ENCODE peak calls at places on chromosomes 13 and 19, in four cellular contexts. R is H9, P is A549, K is uterus. T is an unnamed sample.

GRCh38 chr19:39398297-39398864 is 7.2 kb downstream of the MED29 start:
- DNase-seq in P (peak), K (peak), R (no peak), T (no peak)

GRCh38 chr19:44747739-44748425 is 626 bp upstream of the BCL3 start:
- DNase-seq in R (peak), K (peak), P (peak), T (no peak)

GRCh38 chr19:40542197-40542859 is 34.3 kb upstream of the SHKBP1 start:
- DNase-seq in R (no peak), P (no peak), K (peak), T (no peak)

GRCh38 chr19:8451885-8452284 is 7.1 kb downstream of the HNRNPM start:
- DNase-seq in P (peak), R (no peak), K (no peak), T (no peak)

GRCh38 chr13:111965466-111966214 is 101.3 kb upstream of the SOX1 start:
- DNase-seq in P (no peak), K (no peak), R (no peak), T (no peak)

GRCh38 chr13:62687727-62688126 is 1272.1 kb upstream of the PCDH20 start:
- DNase-seq in K (no peak), R (peak), P (no peak), T (no peak)

GRCh38 chr19:43229315-43229714 is 23.9 kb upstream of the PSG4 start:
- DNase-seq in K (no peak), P (peak), R (no peak), T (peak)

GRCh38 chr13:46321494-46322225 is 65.4 kb downstream of the RUBCNL start:
- DNase-seq in K (peak), P (peak), R (peak), T (peak)

GRCh38 chr19:2282062-2282861 is at the start of gene PEAK3:
- DNase-seq in K (peak), P (no peak), R (peak), T (no peak)

GRCh38 chr19:38023661-38024574 is 116.9 kb downstream of the SIPA1L3 start:
- DNase-seq in K (no peak), P (no peak), R (no peak), T (no peak)

GRCh38 chr13:50236898-50237318 is 221.7 kb downstream of the KCNRG start:
- DNase-seq in K (no peak), R (no peak), P (no peak), T (no peak)

GRCh38 chr13:73338389-73338788 is 279.6 kb downstream of the KLF5 start:
- DNase-seq in P (peak), K (no peak), R (no peak), T (no peak)

GRCh38 chr19:31223805-31224534 is 125.3 kb downstream of the TSHZ3 start:
- DNase-seq in K (no peak), P (no peak), R (no peak), T (no peak)

GRCh38 chr19:31330237-31330636 is 19.0 kb downstream of the TSHZ3 start:
- DNase-seq in K (no peak), R (no peak), P (no peak), T (no peak)

GRCh38 chr13:85406269-85406975 is 392.8 kb downstream of the SLITRK6 start:
- DNase-seq in P (no peak), R (no peak), K (no peak), T (no peak)

GRCh38 chr13:74485757-74486156 is 351.6 kb upstream of the KLF12 start:
- DNase-seq in P (no peak), K (no peak), R (no peak), T (no peak)

GRCh38 chr13:59459972-59460371 is 703.8 kb downstream of the DIAPH3 start:
- DNase-seq in K (no peak), R (no peak), P (no peak), T (no peak)

GRCh38 chr13:51782026-51782710 is 21.8 kb downstream of the DHRS12 start:
- DNase-seq in K (no peak), R (no peak), P (no peak), T (no peak)

GRCh38 chr13:101979825-101980224 is 422.0 kb downstream of the FGF14 start:
- DNase-seq in R (no peak), P (no peak), K (no peak), T (no peak)

GRCh38 chr13:39858794-39859193 is 203.3 kb downstream of the COG6 start:
- DNase-seq in P (no peak), R (no peak), K (no peak), T (no peak)

GRCh38 chr13:113489549-113490495 is 689 bp downstream of the DCUN1D2 start:
- DNase-seq in K (no peak), R (no peak), P (no peak), T (no peak)

GRCh38 chr13:113490496-113491417 is at the start of gene DCUN1D2:
- DNase-seq in P (peak), K (peak), R (peak), T (peak)

GRCh38 chr13:113489171-113489548 is 1.4 kb downstream of the DCUN1D2 start:
- DNase-seq in K (no peak), R (peak), P (no peak), T (no peak)

GRCh38 chr13:113486698-113487097 is 3.8 kb downstream of the DCUN1D2 start:
- DNase-seq in P (no peak), R (no peak), K (no peak), T (no peak)

GRCh38 chr13:113488283-113488682 is 2.2 kb downstream of the DCUN1D2 start:
- DNase-seq in K (no peak), P (no peak), R (no peak), T (no peak)
- H3K27ac ChIP-seq in K (no peak), P (no peak), R (no peak), T (no peak)

DNA sequence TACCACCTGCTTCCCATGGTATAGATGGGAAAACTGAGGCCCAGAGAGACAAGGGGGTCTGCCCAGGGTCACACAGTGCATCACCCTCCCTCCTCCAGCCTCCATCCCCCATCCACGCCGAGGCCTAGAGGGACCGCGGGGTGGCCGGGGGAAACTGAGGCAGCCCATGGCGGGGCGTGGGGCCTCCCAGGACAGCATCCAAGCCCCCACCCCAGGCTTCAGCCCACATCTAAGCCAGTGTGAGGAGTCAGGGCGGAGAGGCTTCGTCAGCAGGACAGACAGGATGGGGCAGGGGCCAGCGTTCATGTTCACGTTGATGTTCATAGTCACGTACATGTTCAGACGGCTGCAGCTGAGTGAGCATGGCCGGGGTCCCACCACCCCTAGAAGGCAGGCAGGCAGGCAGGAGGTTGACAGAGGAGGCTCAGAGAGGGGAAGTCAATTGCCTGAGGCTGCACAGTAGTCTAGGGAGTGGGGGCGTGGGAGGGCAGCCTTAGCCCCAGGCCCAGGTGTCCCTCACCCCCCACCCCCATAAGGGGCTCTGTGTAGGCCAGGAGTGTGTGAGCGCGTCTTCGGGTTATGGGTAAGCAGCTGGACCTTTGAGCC is 23.3 kb downstream of the SMIM24 start:
- DNase-seq in R (no peak), K (no peak), P (no peak), T (no peak)
- H3K27ac ChIP-seq in R (no peak), K (peak), P (peak), T (no peak)

GRCh38 chr19:35751839-35752745 is 3.7 kb downstream of the LIN37 start:
- DNase-seq in R (no peak), P (no peak), K (no peak), T (no peak)
- H3K27ac ChIP-seq in R (no peak), P (no peak), K (no peak), T (no peak)

GRCh38 chr19:36152886-36153525 is 759 bp upstream of the COX7A1 start:
- DNase-seq in P (no peak), R (no peak), K (no peak), T (no peak)

GRCh38 chr19:36150586-36150985 is 1.7 kb downstream of the COX7A1 start:
- DNase-seq in K (no peak), R (no peak), P (no peak), T (no peak)

GRCh38 chr19:36152061-36152885 is at the start of gene COX7A1:
- DNase-seq in R (no peak), P (no peak), K (peak), T (no peak)

GRCh38 chr19:36149673-36150406 is 2.4 kb downstream of the COX7A1 start:
- DNase-seq in R (no peak), P (no peak), K (no peak), T (no peak)

GRCh38 chr19:36151144-36152051 is 849 bp downstream of the COX7A1 start:
- DNase-seq in K (peak), R (peak), P (no peak), T (no peak)
- H3K27ac ChIP-seq in K (peak), R (no peak), P (no peak), T (no peak)

DNA sequence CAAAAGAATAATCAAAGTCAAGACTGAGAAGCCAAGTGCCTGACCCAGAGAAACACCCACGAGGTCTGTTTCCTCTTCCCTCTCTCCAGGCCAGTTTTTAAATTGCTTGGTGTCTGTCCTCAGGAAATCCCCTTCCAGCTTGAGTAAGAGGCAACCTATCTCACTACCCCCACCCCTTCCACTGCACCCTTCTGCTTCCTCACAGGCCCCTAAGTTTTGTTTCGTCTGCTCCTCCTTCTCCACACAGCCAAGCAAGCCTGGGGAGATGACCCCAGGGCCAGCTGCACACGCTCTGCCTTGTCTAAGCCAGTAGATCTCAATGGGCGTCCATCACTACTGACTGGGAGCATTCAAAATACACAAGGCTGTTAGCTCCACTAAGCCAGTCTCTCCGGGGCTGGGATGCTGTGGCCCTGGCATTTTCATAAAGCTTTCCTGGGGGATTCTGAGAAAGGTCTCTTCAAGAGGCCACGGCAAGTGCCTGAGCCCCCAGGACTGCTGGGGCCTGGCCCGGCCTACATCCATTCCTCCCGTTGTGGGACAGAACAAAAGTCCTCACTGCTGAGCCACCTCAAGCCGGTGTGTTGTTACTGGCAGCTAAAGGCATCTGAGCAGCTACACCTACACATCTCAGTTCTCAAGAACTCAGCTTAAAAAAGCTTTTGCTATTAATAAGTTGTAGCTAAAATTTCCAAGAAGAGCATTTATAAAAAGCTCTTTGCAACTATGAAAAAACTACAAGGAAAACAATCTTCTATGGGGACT is 14.9 kb upstream of the IL4I1 start:
- DNase-seq in K (no peak), P (no peak), R (no peak), T (no peak)
- H3K27ac ChIP-seq in K (peak), P (peak), R (no peak), T (no peak)